ENCODE peak calls at places on chromosomes 13 and 19, in six cellular contexts. T is stimulated activated CD4-positive, alpha-beta T cell treated with anti-CD3 and anti-CD28 coated beads, Interleukin-2, amount 100 ng/mL, for 24 hours; F is small intestine; J is NCI-H2081; H is stimulated activated CD8-positive, alpha-beta memory T cell treated with anti-CD3 and anti-CD28 coated beads, Interleukin-4, amount 100 ng/mL, for 1 hour; V is RWPE1. N is an unnamed sample.

GRCh38 chr19:28046932-28047331 is 1166.0 kb downstream of the UQCRFS1 start:
- DNase-seq in T (no peak), F (no peak), J (no peak), H (no peak), V (no peak), N (no peak)

GRCh38 chr13:85816413-85816812 is 17.2 kb upstream of the SLITRK6 start:
- DNase-seq in T (no peak), F (no peak), J (peak; percentile 25), H (no peak), V (peak; percentile 0), N (peak; percentile 10)

GRCh38 chr19:38990949-38991697 is 15.6 kb upstream of the FBXO17 start:
- DNase-seq in T (no peak), F (no peak), J (no peak), H (no peak), V (no peak), N (peak; percentile 65)

GRCh38 chr13:112444001-112444311 is 67.8 kb downstream of the SPACA7 start:
- DNase-seq in T (peak; percentile 76), F (peak; percentile 52), J (peak; percentile 68), H (no peak), V (peak; percentile 67), N (peak; percentile 50)

GRCh38 chr13:80118099-80118498 is 222.8 kb downstream of the SPRY2 start:
- DNase-seq in T (no peak), F (no peak), J (no peak), H (no peak), V (no peak), N (no peak)

GRCh38 chr13:44713793-44714469 is 137.8 kb upstream of the TSC22D1 start:
- DNase-seq in T (no peak), F (no peak), J (no peak), H (no peak), V (peak; percentile 88), N (peak; percentile 88)

GRCh38 chr19:18204394-18205179 is 745 bp upstream of the RAB3A start:
- DNase-seq in T (peak; percentile 51), F (peak; percentile 45), J (peak; percentile 80), H (no peak), V (peak; percentile 73), N (no peak)

GRCh38 chr13:112244495-112245177 is 131.5 kb upstream of the SPACA7 start:
- DNase-seq in T (no peak), F (no peak), J (no peak), H (no peak), V (no peak), N (no peak)

GRCh38 chr13:62829476-62829875 is 1413.8 kb upstream of the PCDH20 start:
- DNase-seq in T (no peak), F (no peak), J (no peak), H (no peak), V (no peak), N (no peak)

GRCh38 chr19:17335575-17335974 is 920 bp upstream of the ANO8 start:
- DNase-seq in T (no peak), F (no peak), J (no peak), H (no peak), V (no peak), N (no peak)

GRCh38 chr19:17282488-17283256 is 971 bp downstream of the ANKLE1 start:
- DNase-seq in T (peak; percentile 87), F (peak; percentile 79), J (peak; percentile 81), H (peak; percentile 47), V (peak; percentile 81), N (peak; percentile 88)

GRCh38 chr19:12065100-12065538 is 588 bp downstream of the ZNF844 start:
- DNase-seq in T (peak; percentile 22), F (peak; percentile 17), J (peak; percentile 6), H (no peak), V (peak; percentile 12), N (no peak)

GRCh38 chr13:22757530-22758120 is 423.2 kb upstream of the SGCG start:
- DNase-seq in T (no peak), F (peak; percentile 4), J (peak; percentile 1), H (no peak), V (peak; percentile 12), N (no peak)

GRCh38 chr13:109741966-109742365 is 44.4 kb downstream of the IRS2 start:
- DNase-seq in T (no peak), F (no peak), J (no peak), H (no peak), V (no peak), N (no peak)

GRCh38 chr19:19356901-19357566 is 36.4 kb downstream of the MAU2 start:
- DNase-seq in T (no peak), F (no peak), J (no peak), H (no peak), V (no peak), N (no peak)

GRCh38 chr19:16607819-16608218 is 20.2 kb downstream of the MED26 start:
- DNase-seq in T (no peak), F (no peak), J (no peak), H (no peak), V (no peak), N (no peak)

GRCh38 chr13:49347650-49348385 is 96.0 kb downstream of the CAB39L start:
- DNase-seq in T (no peak), F (no peak), J (no peak), H (no peak), V (no peak), N (peak; percentile 2)

GRCh38 chr13:38348890-38349289 is 761 bp upstream of the UFM1 start:
- DNase-seq in T (peak; percentile 14), F (peak; percentile 61), J (peak; percentile 29), H (no peak), V (peak; percentile 44), N (peak; percentile 43)

GRCh38 chr19:13764101-13764807 is at the start of gene MRI1:
- DNase-seq in T (peak; percentile 80), F (peak; percentile 61), J (peak; percentile 64), H (peak; percentile 38), V (peak; percentile 81), N (peak; percentile 69)

GRCh38 chr13:37884026-37884425 is 14.5 kb upstream of the TRPC4 start:
- DNase-seq in T (no peak), F (no peak), J (no peak), H (no peak), V (no peak), N (no peak)

GRCh38 chr19:52941941-52942370 is 18.7 kb upstream of the ZNF888 start:
- DNase-seq in T (peak; percentile 21), F (peak; percentile 27), J (no peak), H (no peak), V (peak; percentile 8), N (peak; percentile 28)

GRCh38 chr19:16185925-16186234 is 670 bp downstream of the FAM32A start:
- DNase-seq in T (no peak), F (no peak), J (peak; percentile 15), H (no peak), V (no peak), N (no peak)

GRCh38 chr13:31538067-31539042 is 201.0 kb upstream of the RXFP2 start:
- DNase-seq in T (no peak), F (peak; percentile 14), J (no peak), H (no peak), V (peak; percentile 28), N (peak; percentile 72)

GRCh38 chr13:87120476-87120875 is 550.7 kb upstream of the SLITRK5 start:
- DNase-seq in T (no peak), F (no peak), J (no peak), H (no peak), V (no peak), N (peak; percentile 6)

GRCh38 chr13:105329359-105329758 is 1206.1 kb downstream of the EFNB2 start:
- DNase-seq in T (no peak), F (no peak), J (no peak), H (no peak), V (no peak), N (no peak)

GRCh38 chr19:51448011-51448744 is 10.1 kb downstream of the SIGLEC8 start:
- DNase-seq in T (peak; percentile 63), F (no peak), J (no peak), H (no peak), V (no peak), N (no peak)

GRCh38 chr13:40388617-40389016 is 277.8 kb downstream of the FOXO1 start:
- DNase-seq in T (peak; percentile 72), F (peak; percentile 71), J (no peak), H (peak; percentile 53), V (no peak), N (no peak)

GRCh38 chr19:49331616-49332055 is 3.6 kb upstream of the CD37 start:
- DNase-seq in T (peak; percentile 53), F (peak; percentile 74), J (no peak), H (no peak), V (peak; percentile 57), N (peak; percentile 76)

GRCh38 chr13:79525051-79525450 is 44.1 kb downstream of the NDFIP2 start:
- DNase-seq in T (no peak), F (no peak), J (no peak), H (no peak), V (no peak), N (no peak)

GRCh38 chr19:16876904-16877361 is 11.9 kb upstream of the F2RL3 start:
- DNase-seq in T (no peak), F (no peak), J (no peak), H (no peak), V (no peak), N (no peak)

GRCh38 chr19:22831211-22831610 is 880 bp upstream of the ZNF723 start:
- DNase-seq in T (no peak), F (no peak), J (no peak), H (no peak), V (no peak), N (no peak)

GRCh38 chr19:54299515-54299914 is 13.5 kb downstream of the LILRA5 start:
- DNase-seq in T (no peak), F (no peak), J (no peak), H (no peak), V (no peak), N (no peak)

GRCh38 chr13:63408227-63409202 is 1992.9 kb upstream of the PCDH20 start:
- DNase-seq in T (no peak), F (no peak), J (no peak), H (no peak), V (no peak), N (no peak)

GRCh38 chr13:30319703-30320102 is 12.4 kb upstream of the KATNAL1 start:
- DNase-seq in T (no peak), F (no peak), J (peak; percentile 4), H (no peak), V (no peak), N (no peak)

GRCh38 chr13:64551755-64552154 is 2678.4 kb downstream of the PCDH9 start:
- DNase-seq in T (no peak), F (no peak), J (no peak), H (no peak), V (peak; percentile 19), N (peak; percentile 60)

N was measured in MCF 10A.